ENCODE peak calls at places on chromosomes 3 and 15, in nine cellular contexts. R is body of pancreas, E is uterus, Z is IMR-90, L is ovary, W is tibial nerve, C is heart left ventricle, T is K562, M is right lobe of liver. H is an unnamed sample. For H3K4me1, the result is how much of the 10 kb centered on the place peaks cover.

GRCh38 chr3:21457084-21457483 is 293.9 kb downstream of the ZNF385D start:
- DNase-seq in R (no peak), E (no peak), Z (no peak), L (no peak), W (no peak), C (no peak), T (no peak), M (no peak), H (no peak)

GRCh38 chr3:60542981-60543380 is 708.3 kb downstream of the FHIT start:
- DNase-seq in R (no peak), E (no peak), Z (no peak), L (no peak), W (no peak), C (no peak), T (no peak), M (no peak), H (no peak)

GRCh38 chr3:171892457-171892856 is 49.3 kb downstream of the TMEM212 start:
- DNase-seq in R (no peak), E (no peak), Z (no peak), L (no peak), W (no peak), C (no peak), T (no peak), M (no peak), H (no peak)

GRCh38 chr15:92809880-92810361 is 90.2 kb upstream of the CHD2 start:
- DNase-seq in R (peak), E (no peak), Z (peak), L (no peak), W (no peak), C (no peak), T (peak), M (peak), H (peak)

GRCh38 chr3:151788401-151788800 is 25.5 kb upstream of the AADAC start:
- DNase-seq in R (no peak), E (no peak), Z (no peak), L (no peak), W (no peak), C (no peak), T (no peak), M (no peak), H (no peak)

GRCh38 chr15:75836953-75837321 is 6.3 kb upstream of the UBE2Q2 start:
- DNase-seq in R (peak), E (no peak), Z (peak), L (no peak), W (no peak), C (no peak), T (no peak), M (no peak), H (no peak)

GRCh38 chr15:52102468-52102867 is 10.1 kb downstream of the BCL2L10 start:
- DNase-seq in R (no peak), E (no peak), Z (peak), L (no peak), W (no peak), C (no peak), T (no peak), M (no peak), H (no peak)

GRCh38 chr15:47552978-47553608 is 164.2 kb upstream of the SEMA6D start:
- DNase-seq in R (no peak), E (no peak), Z (no peak), L (no peak), W (no peak), C (no peak), T (no peak), M (no peak), H (no peak)

GRCh38 chr15:40495516-40495915 is 24.7 kb downstream of the CHST14 start:
- DNase-seq in R (no peak), E (no peak), Z (no peak), L (no peak), W (no peak), C (no peak), T (no peak), M (no peak), H (no peak)

GRCh38 chr15:77064539-77065308 is 6.2 kb downstream of the TSPAN3 start:
- DNase-seq in R (no peak), E (no peak), Z (peak), L (no peak), W (no peak), C (no peak), T (peak), M (no peak), H (peak)

GRCh38 chr3:112293368-112294321 is at the start of gene SLC9C1:
- DNase-seq in R (peak), E (peak), Z (peak), L (no peak), W (no peak), C (peak), T (peak), M (no peak), H (peak)

GRCh38 chr3:36911990-36912804 is 32.7 kb downstream of the TRANK1 start:
- DNase-seq in R (peak), E (no peak), Z (peak), L (no peak), W (no peak), C (no peak), T (peak), M (peak), H (no peak)

GRCh38 chr15:39426552-39427532 is 154.0 kb upstream of the THBS1 start:
- DNase-seq in R (peak), E (no peak), Z (peak), L (no peak), W (peak), C (peak), T (peak), M (no peak), H (peak)

GRCh38 chr3:97821810-97822775 is at the start of gene CRYBG3:
- DNase-seq in R (peak), E (peak), Z (peak), L (peak), W (peak), C (peak), T (peak), M (peak), H (peak)

GRCh38 chr3:97825101-97825500 is 3.3 kb downstream of the CRYBG3 start:
- DNase-seq in R (no peak), E (no peak), Z (peak), L (no peak), W (no peak), C (no peak), T (no peak), M (no peak), H (no peak)

GRCh38 chr3:97823081-97823480 is 1.3 kb downstream of the CRYBG3 start:
- DNase-seq in R (no peak), E (no peak), Z (no peak), L (no peak), W (no peak), C (no peak), T (no peak), M (no peak), H (no peak)

GRCh38 chr3:97821413-97821809 is 400 bp upstream of the CRYBG3 start:
- DNase-seq in R (peak), E (no peak), Z (no peak), L (peak), W (peak), C (peak), T (peak), M (peak), H (peak)

GRCh38 chr3:97823503-97824004 is 1.7 kb downstream of the CRYBG3 start:
- DNase-seq in R (no peak), E (no peak), Z (no peak), L (no peak), W (no peak), C (peak), T (no peak), M (no peak), H (no peak)
- H3K4me3 ChIP-seq in R (no peak), E (peak), Z (peak), L (peak), W (peak), C (peak), T (no peak), M (peak), H (no peak)

GRCh38 chr3:138078901-138079344 is 36.5 kb downstream of the DZIP1L start:
- DNase-seq in R (peak), E (no peak), Z (peak), L (no peak), W (no peak), C (no peak), T (no peak), M (no peak), H (no peak)
- H3K4me1 ChIP-seq in R (under half), E (under half), Z (under half), L (under half), W (under half), C (under half), T (under half), M (under half), H (under half)

DNA sequence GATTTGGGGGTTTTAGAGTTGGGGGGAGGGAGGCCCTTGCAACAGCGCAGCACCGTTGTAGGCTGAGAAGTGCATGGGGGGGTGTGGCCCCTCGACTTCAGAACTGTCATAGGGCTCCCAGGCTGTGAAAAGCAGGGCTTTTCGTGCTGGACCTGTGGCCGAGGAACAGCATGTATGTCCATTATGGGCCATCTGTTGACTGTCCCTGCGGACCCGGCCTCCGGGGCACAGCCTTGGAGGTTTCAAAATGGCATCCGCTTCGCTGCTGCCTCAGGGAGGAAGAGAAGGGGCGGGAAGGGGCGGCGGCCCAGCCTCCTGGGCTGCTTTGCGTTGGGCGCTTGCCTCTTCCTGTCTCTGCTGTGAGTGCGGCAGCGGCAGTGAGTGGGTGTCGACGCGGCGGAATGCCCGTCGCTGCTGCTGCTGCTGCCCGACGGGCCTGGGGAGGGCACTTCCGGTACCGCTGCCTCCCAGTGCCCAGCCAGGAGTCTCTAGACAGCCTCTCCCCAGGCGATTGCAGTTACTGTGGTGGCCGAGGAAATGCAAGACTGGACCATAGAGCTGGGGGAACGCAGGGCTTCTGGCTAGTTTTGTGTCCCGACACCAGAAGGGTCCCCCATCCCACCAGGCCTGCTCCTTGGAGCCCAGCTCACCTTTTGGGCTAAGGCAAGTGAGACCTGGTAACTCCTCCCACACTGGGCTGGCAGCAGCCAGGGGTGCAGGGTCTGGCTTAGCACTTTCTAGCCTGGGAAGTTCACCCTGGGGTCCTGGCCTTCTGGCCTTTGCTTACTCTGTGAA is 1.9 kb downstream of the GNAI2 start:
- DNase-seq in R (peak), E (peak), Z (peak), L (peak), W (peak), C (peak), T (peak), M (peak), H (peak)
- TF ChIP-seq POLR2A in R (peak), E (peak), Z (no peak), L (no peak), W (peak), C (peak), T (no peak), M (peak), H (peak)

DNA sequence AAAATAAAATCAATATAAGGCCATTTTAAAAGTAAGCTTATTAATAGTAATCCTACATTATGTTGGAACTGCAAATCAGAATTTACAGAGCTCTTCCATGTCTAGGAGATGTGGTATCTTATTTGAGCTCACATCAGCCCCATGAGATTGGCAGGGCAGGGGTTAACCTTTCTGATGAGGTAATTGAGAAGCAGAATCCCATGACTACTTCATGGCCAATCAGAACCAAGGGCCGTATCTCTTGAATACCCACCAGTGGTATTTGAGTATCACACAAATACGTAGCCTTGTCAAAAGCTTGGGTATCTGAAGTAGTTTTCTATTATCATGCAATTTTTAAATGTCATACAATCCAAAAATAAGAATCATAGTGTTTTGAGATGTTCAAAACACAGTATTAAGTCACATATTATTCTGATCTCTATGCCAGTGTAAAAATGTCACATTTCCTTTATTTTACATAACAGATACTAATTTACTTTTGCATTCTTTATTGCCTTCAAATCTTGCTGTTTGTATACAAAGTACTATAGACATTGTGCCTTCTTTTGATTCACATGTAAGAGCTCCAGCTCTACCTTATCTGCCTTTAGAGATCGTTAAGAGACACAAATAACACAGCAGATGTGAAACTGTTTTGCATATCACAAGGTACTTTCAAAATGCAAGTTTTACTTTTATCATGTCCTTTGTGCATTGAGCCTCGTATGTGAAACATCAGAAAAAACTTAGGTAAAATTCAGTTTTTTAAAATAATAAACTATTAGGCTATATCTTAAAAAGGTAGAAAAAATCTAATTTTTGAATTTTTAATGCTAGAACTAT is 251.7 kb upstream of the GOLGA6L4 start:
- DNase-seq in R (no peak), E (no peak), Z (no peak), L (no peak), W (no peak), C (no peak), T (no peak), M (no peak), H (no peak)
- H3K4me3 ChIP-seq in R (no peak), E (no peak), Z (no peak), L (no peak), W (no peak), C (no peak), T (no peak), M (no peak), H (no peak)